ENCODE peak calls at places on chromosomes 11 and 22, in ten cellular contexts. One of them, this sample, is unnamed.

GRCh38 chr11:119666463-119667131 is 62.4 kb downstream of the NECTIN1 start:
- DNase-seq in kidney: peak; percentile 88
- DNase-seq in A549: peak; percentile 63
- DNase-seq in lower leg skin: peak; percentile 92
- DNase-seq in astrocyte of the spinal cord: peak; percentile 55
- DNase-seq in astrocyte: peak; percentile 22
- DNase-seq in psoas muscle: peak; percentile 88
- DNase-seq in CD8-positive, alpha-beta T cell: peak; percentile 62
- DNase-seq in fibroblast of lung: peak; percentile 25
- DNase-seq in cardiac muscle cell: peak; percentile 79
- DNase-seq in this sample: peak; percentile 76

GRCh38 chr11:122748968-122749687 is 89.2 kb upstream of the CRTAM start:
- DNase-seq in kidney: no peak
- DNase-seq in A549: no peak
- DNase-seq in lower leg skin: no peak
- DNase-seq in astrocyte of the spinal cord: peak; percentile 91
- DNase-seq in astrocyte: peak; percentile 96
- DNase-seq in psoas muscle: no peak
- DNase-seq in CD8-positive, alpha-beta T cell: peak; percentile 34
- DNase-seq in fibroblast of lung: peak; percentile 97
- DNase-seq in cardiac muscle cell: peak; percentile 88
- DNase-seq in this sample: peak; percentile 98

GRCh38 chr11:45852712-45853101 is 5.4 kb downstream of the CRY2 start:
- DNase-seq in kidney: no peak
- DNase-seq in A549: no peak
- DNase-seq in lower leg skin: peak; percentile 74
- DNase-seq in astrocyte of the spinal cord: no peak
- DNase-seq in astrocyte: no peak
- DNase-seq in psoas muscle: peak; percentile 69
- DNase-seq in CD8-positive, alpha-beta T cell: no peak
- DNase-seq in fibroblast of lung: no peak
- DNase-seq in cardiac muscle cell: no peak
- DNase-seq in this sample: no peak

GRCh38 chr11:74282863-74283484 is 28.5 kb downstream of the P4HA3 start:
- DNase-seq in kidney: no peak
- DNase-seq in A549: no peak
- DNase-seq in lower leg skin: no peak
- DNase-seq in astrocyte of the spinal cord: no peak
- DNase-seq in astrocyte: no peak
- DNase-seq in psoas muscle: no peak
- DNase-seq in CD8-positive, alpha-beta T cell: no peak
- DNase-seq in fibroblast of lung: no peak
- DNase-seq in cardiac muscle cell: no peak
- DNase-seq in this sample: peak; percentile 41

GRCh38 chr22:19456541-19456940 is 9.0 kb upstream of the C22orf39 start:
- DNase-seq in kidney: no peak
- DNase-seq in A549: no peak
- DNase-seq in lower leg skin: peak; percentile 61
- DNase-seq in astrocyte of the spinal cord: no peak
- DNase-seq in astrocyte: no peak
- DNase-seq in psoas muscle: no peak
- DNase-seq in CD8-positive, alpha-beta T cell: no peak
- DNase-seq in fibroblast of lung: no peak
- DNase-seq in cardiac muscle cell: no peak
- DNase-seq in this sample: no peak

GRCh38 chr11:106473089-106473722 is 395.7 kb downstream of the AASDHPPT start:
- DNase-seq in kidney: no peak
- DNase-seq in A549: no peak
- DNase-seq in lower leg skin: no peak
- DNase-seq in astrocyte of the spinal cord: no peak
- DNase-seq in astrocyte: no peak
- DNase-seq in psoas muscle: no peak
- DNase-seq in CD8-positive, alpha-beta T cell: no peak
- DNase-seq in fibroblast of lung: peak; percentile 48
- DNase-seq in cardiac muscle cell: peak; percentile 51
- DNase-seq in this sample: peak; percentile 72

GRCh38 chr11:94201004-94201465 is 72.4 kb downstream of the PANX1 start:
- DNase-seq in kidney: no peak
- DNase-seq in A549: peak; percentile 30
- DNase-seq in lower leg skin: no peak
- DNase-seq in astrocyte of the spinal cord: peak; percentile 62
- DNase-seq in astrocyte: peak; percentile 65
- DNase-seq in psoas muscle: no peak
- DNase-seq in CD8-positive, alpha-beta T cell: no peak
- DNase-seq in fibroblast of lung: peak; percentile 74
- DNase-seq in cardiac muscle cell: no peak
- DNase-seq in this sample: peak; percentile 27

GRCh38 chr11:32569313-32569881 is 14.2 kb upstream of the EIF3M start:
- DNase-seq in kidney: no peak
- DNase-seq in A549: no peak
- DNase-seq in lower leg skin: no peak
- DNase-seq in astrocyte of the spinal cord: no peak
- DNase-seq in astrocyte: no peak
- DNase-seq in psoas muscle: no peak
- DNase-seq in CD8-positive, alpha-beta T cell: no peak
- DNase-seq in fibroblast of lung: no peak
- DNase-seq in cardiac muscle cell: no peak
- DNase-seq in this sample: no peak

GRCh38 chr22:26887456-26887855 is 230.1 kb downstream of the MIAT start:
- DNase-seq in kidney: no peak
- DNase-seq in A549: no peak
- DNase-seq in lower leg skin: no peak
- DNase-seq in astrocyte of the spinal cord: peak; percentile 87
- DNase-seq in astrocyte: peak; percentile 97
- DNase-seq in psoas muscle: no peak
- DNase-seq in CD8-positive, alpha-beta T cell: no peak
- DNase-seq in fibroblast of lung: peak; percentile 97
- DNase-seq in cardiac muscle cell: peak; percentile 84
- DNase-seq in this sample: peak; percentile 79

GRCh38 chr11:70510571-70510970 is 112.2 kb downstream of the CTTN start:
- DNase-seq in kidney: peak; percentile 46
- DNase-seq in A549: no peak
- DNase-seq in lower leg skin: no peak
- DNase-seq in astrocyte of the spinal cord: no peak
- DNase-seq in astrocyte: no peak
- DNase-seq in psoas muscle: peak; percentile 20
- DNase-seq in CD8-positive, alpha-beta T cell: no peak
- DNase-seq in fibroblast of lung: no peak
- DNase-seq in cardiac muscle cell: no peak
- DNase-seq in this sample: no peak

GRCh38 chr11:70510106-70510505 is 111.8 kb downstream of the CTTN start:
- DNase-seq in kidney: peak; percentile 35
- DNase-seq in A549: no peak
- DNase-seq in lower leg skin: no peak
- DNase-seq in astrocyte of the spinal cord: no peak
- DNase-seq in astrocyte: no peak
- DNase-seq in psoas muscle: peak; percentile 19
- DNase-seq in CD8-positive, alpha-beta T cell: no peak
- DNase-seq in fibroblast of lung: no peak
- DNase-seq in cardiac muscle cell: no peak
- DNase-seq in this sample: no peak

GRCh38 chr11:70509476-70509875 is 111.1 kb downstream of the CTTN start:
- DNase-seq in kidney: peak; percentile 28
- DNase-seq in A549: no peak
- DNase-seq in lower leg skin: no peak
- DNase-seq in astrocyte of the spinal cord: no peak
- DNase-seq in astrocyte: no peak
- DNase-seq in psoas muscle: no peak
- DNase-seq in CD8-positive, alpha-beta T cell: no peak
- DNase-seq in fibroblast of lung: no peak
- DNase-seq in cardiac muscle cell: no peak
- DNase-seq in this sample: no peak

GRCh38 chr11:70512716-70513115 is 114.4 kb downstream of the CTTN start:
- DNase-seq in kidney: no peak
- DNase-seq in A549: no peak
- DNase-seq in lower leg skin: no peak
- DNase-seq in astrocyte of the spinal cord: no peak
- DNase-seq in astrocyte: no peak
- DNase-seq in psoas muscle: no peak
- DNase-seq in CD8-positive, alpha-beta T cell: no peak
- DNase-seq in fibroblast of lung: no peak
- DNase-seq in cardiac muscle cell: no peak
- DNase-seq in this sample: no peak

GRCh38 chr11:70511345-70511744 is 113.0 kb downstream of the CTTN start:
- DNase-seq in kidney: no peak
- DNase-seq in A549: no peak
- DNase-seq in lower leg skin: no peak
- DNase-seq in astrocyte of the spinal cord: no peak
- DNase-seq in astrocyte: no peak
- DNase-seq in psoas muscle: no peak
- DNase-seq in CD8-positive, alpha-beta T cell: no peak
- DNase-seq in fibroblast of lung: no peak
- DNase-seq in cardiac muscle cell: no peak
- DNase-seq in this sample: no peak
- TF ChIP-seq CTCF in kidney: no peak
- TF ChIP-seq CTCF in A549: no peak
- TF ChIP-seq CTCF in lower leg skin: no peak
- TF ChIP-seq CTCF in astrocyte of the spinal cord: peak; percentile 1
- TF ChIP-seq CTCF in astrocyte: no peak
- TF ChIP-seq CTCF in psoas muscle: no peak
- TF ChIP-seq CTCF in CD8-positive, alpha-beta T cell: no peak
- TF ChIP-seq CTCF in fibroblast of lung: no peak
- TF ChIP-seq CTCF in cardiac muscle cell: no peak
- TF ChIP-seq CTCF in this sample: no peak

DNA sequence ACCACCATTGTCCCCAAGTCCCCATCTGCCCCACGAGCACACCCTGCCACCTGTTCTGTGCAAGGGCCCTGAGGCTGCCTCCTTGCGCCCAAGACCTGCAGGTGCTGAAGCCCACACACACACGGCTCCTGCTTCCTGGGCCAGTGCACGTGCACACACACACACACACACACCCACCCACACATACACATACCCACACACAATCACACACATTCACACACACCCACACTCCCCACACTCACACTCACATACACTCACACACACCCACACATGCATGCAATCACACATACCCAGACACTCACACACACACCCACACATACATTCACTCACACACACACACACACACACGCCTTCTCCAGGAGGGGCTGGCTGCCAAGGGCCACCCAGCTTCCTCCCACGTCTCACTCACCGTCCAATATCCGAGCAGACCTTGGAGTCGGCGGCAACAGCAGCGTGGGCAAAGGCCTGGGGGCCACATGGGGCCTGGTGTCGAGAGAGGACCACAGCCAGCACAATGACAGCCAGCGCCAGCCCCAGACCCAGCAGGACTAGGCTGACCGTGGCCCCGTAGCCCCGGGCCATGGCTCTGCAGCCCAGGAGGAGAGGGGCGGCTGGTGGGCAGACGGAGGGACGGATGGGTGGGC is 616 bp downstream of the GGT5 start:
- DNase-seq in kidney: peak; percentile 85
- DNase-seq in A549: no peak
- DNase-seq in lower leg skin: no peak
- DNase-seq in astrocyte of the spinal cord: peak; percentile 55
- DNase-seq in astrocyte: peak; percentile 61
- DNase-seq in psoas muscle: peak; percentile 61
- DNase-seq in CD8-positive, alpha-beta T cell: no peak
- DNase-seq in fibroblast of lung: peak; percentile 61
- DNase-seq in cardiac muscle cell: peak; percentile 83
- DNase-seq in this sample: peak; percentile 79
- H3K4me3 ChIP-seq in kidney: peak overlapping the region; percentile 56
- H3K4me3 ChIP-seq in A549: no peak overlapping the region
- H3K4me3 ChIP-seq in lower leg skin: peak overlapping the region; percentile 20
- H3K4me3 ChIP-seq in astrocyte of the spinal cord: peak overlapping the region; percentile 43
- H3K4me3 ChIP-seq in astrocyte: no peak overlapping the region
- H3K4me3 ChIP-seq in psoas muscle: peak overlapping the region; percentile 44
- H3K4me3 ChIP-seq in CD8-positive, alpha-beta T cell: no peak overlapping the region
- H3K4me3 ChIP-seq in fibroblast of lung: no peak overlapping the region
- H3K4me3 ChIP-seq in cardiac muscle cell: no peak overlapping the region
- H3K4me3 ChIP-seq in this sample: peak overlapping the region; percentile 83

GRCh38 chr11:116314012-116314411 is 458.8 kb downstream of the BUD13 start:
- DNase-seq in kidney: no peak
- DNase-seq in A549: no peak
- DNase-seq in lower leg skin: no peak
- DNase-seq in astrocyte of the spinal cord: no peak
- DNase-seq in astrocyte: no peak
- DNase-seq in psoas muscle: no peak
- DNase-seq in CD8-positive, alpha-beta T cell: no peak
- DNase-seq in fibroblast of lung: no peak
- DNase-seq in cardiac muscle cell: no peak
- DNase-seq in this sample: no peak

GRCh38 chr11:116312560-116313340 is 460.0 kb downstream of the BUD13 start:
- DNase-seq in kidney: peak; percentile 94
- DNase-seq in A549: no peak
- DNase-seq in lower leg skin: peak; percentile 90
- DNase-seq in astrocyte of the spinal cord: peak; percentile 29
- DNase-seq in astrocyte: peak; percentile 48
- DNase-seq in psoas muscle: peak; percentile 82
- DNase-seq in CD8-positive, alpha-beta T cell: no peak
- DNase-seq in fibroblast of lung: peak; percentile 63
- DNase-seq in cardiac muscle cell: peak; percentile 88
- DNase-seq in this sample: no peak

GRCh38 chr11:116311141-116311540 is 461.6 kb downstream of the BUD13 start:
- DNase-seq in kidney: no peak
- DNase-seq in A549: no peak
- DNase-seq in lower leg skin: no peak
- DNase-seq in astrocyte of the spinal cord: no peak
- DNase-seq in astrocyte: no peak
- DNase-seq in psoas muscle: no peak
- DNase-seq in CD8-positive, alpha-beta T cell: no peak
- DNase-seq in fibroblast of lung: no peak
- DNase-seq in cardiac muscle cell: no peak
- DNase-seq in this sample: no peak

GRCh38 chr11:116310215-116310614 is 462.6 kb downstream of the BUD13 start:
- DNase-seq in kidney: no peak
- DNase-seq in A549: no peak
- DNase-seq in lower leg skin: no peak
- DNase-seq in astrocyte of the spinal cord: peak; percentile 64
- DNase-seq in astrocyte: peak; percentile 81
- DNase-seq in psoas muscle: no peak
- DNase-seq in CD8-positive, alpha-beta T cell: no peak
- DNase-seq in fibroblast of lung: peak; percentile 84
- DNase-seq in cardiac muscle cell: peak; percentile 75
- DNase-seq in this sample: peak; percentile 20

GRCh38 chr11:116309446-116309845 is 463.3 kb downstream of the BUD13 start:
- DNase-seq in kidney: no peak
- DNase-seq in A549: no peak
- DNase-seq in lower leg skin: no peak
- DNase-seq in astrocyte of the spinal cord: no peak
- DNase-seq in astrocyte: peak; percentile 6
- DNase-seq in psoas muscle: no peak
- DNase-seq in CD8-positive, alpha-beta T cell: no peak
- DNase-seq in fibroblast of lung: peak; percentile 8
- DNase-seq in cardiac muscle cell: no peak
- DNase-seq in this sample: no peak
- TF ChIP-seq CTCF in kidney: no peak
- TF ChIP-seq CTCF in A549: no peak
- TF ChIP-seq CTCF in lower leg skin: no peak
- TF ChIP-seq CTCF in astrocyte of the spinal cord: no peak
- TF ChIP-seq CTCF in astrocyte: no peak
- TF ChIP-seq CTCF in psoas muscle: no peak
- TF ChIP-seq CTCF in CD8-positive, alpha-beta T cell: no peak
- TF ChIP-seq CTCF in fibroblast of lung: no peak
- TF ChIP-seq CTCF in cardiac muscle cell: no peak
- TF ChIP-seq CTCF in this sample: no peak

GRCh38 chr11:134401825-134402809 is 9.9 kb downstream of the B3GAT1 start:
- DNase-seq in kidney: peak; percentile 41
- DNase-seq in A549: no peak
- DNase-seq in lower leg skin: no peak
- DNase-seq in astrocyte of the spinal cord: no peak
- DNase-seq in astrocyte: no peak
- DNase-seq in psoas muscle: no peak
- DNase-seq in CD8-positive, alpha-beta T cell: no peak
- DNase-seq in fibroblast of lung: no peak
- DNase-seq in cardiac muscle cell: no peak
- DNase-seq in this sample: no peak
- H3K4me3 ChIP-seq in kidney: no peak overlapping the region
- H3K4me3 ChIP-seq in A549: no peak overlapping the region
- H3K4me3 ChIP-seq in lower leg skin: no peak overlapping the region
- H3K4me3 ChIP-seq in astrocyte of the spinal cord: no peak overlapping the region
- H3K4me3 ChIP-seq in astrocyte: no peak overlapping the region
- H3K4me3 ChIP-seq in psoas muscle: no peak overlapping the region
- H3K4me3 ChIP-seq in CD8-positive, alpha-beta T cell: no peak overlapping the region
- H3K4me3 ChIP-seq in fibroblast of lung: no peak overlapping the region
- H3K4me3 ChIP-seq in cardiac muscle cell: no peak overlapping the region
- H3K4me3 ChIP-seq in this sample: no peak overlapping the region